ENCODE peak calls at places on chromosomes 5 and 9, in five cellular contexts. X is caudate nucleus, P is lower lobe of right lung, D is mesenchymal stem cell, L is dorsolateral prefrontal cortex. G is an unnamed sample.

GRCh38 chr9:127035423-127035822 is 87.0 kb downstream of the ANGPTL2 start:
- DNase-seq in X (no peak), P (no peak), D (peak), L (no peak), G (no peak)

GRCh38 chr5:124979174-124979573 is 232.7 kb upstream of the ZNF608 start:
- DNase-seq in X (no peak), P (no peak), D (peak), L (no peak), G (no peak)

GRCh38 chr5:85466423-85466822 is 1081.7 kb upstream of the EDIL3 start:
- DNase-seq in X (no peak), P (no peak), D (no peak), L (no peak), G (no peak)

GRCh38 chr9:132823370-132824144 is 54.5 kb downstream of the AK8 start:
- DNase-seq in X (no peak), P (no peak), D (no peak), L (no peak), G (no peak)

GRCh38 chr5:610011-610743 is 2.0 kb upstream of the CEP72 start:
- DNase-seq in X (no peak), P (no peak), D (no peak), L (no peak), G (no peak)

GRCh38 chr5:89417990-89418820 is 535.2 kb upstream of the MEF2C start:
- DNase-seq in X (no peak), P (peak), D (no peak), L (no peak), G (no peak)

GRCh38 chr5:95644351-95645042 is 2.1 kb upstream of the RFESD start:
- DNase-seq in X (peak), P (no peak), D (peak), L (peak), G (no peak)

GRCh38 chr9:530681-531080 is 310.8 kb upstream of the DMRT1 start:
- DNase-seq in X (no peak), P (no peak), D (no peak), L (no peak), G (no peak)

GRCh38 chr5:126898223-126898622 is 121.3 kb downstream of the LMNB1 start:
- DNase-seq in X (no peak), P (no peak), D (no peak), L (no peak), G (no peak)

GRCh38 chr9:4706971-4707622 is 27.7 kb downstream of the CDC37L1 start:
- DNase-seq in X (no peak), P (no peak), D (no peak), L (no peak), G (no peak)

GRCh38 chr5:60945760-60946253 is 802 bp downstream of the NDUFAF2 start:
- DNase-seq in X (no peak), P (no peak), D (peak), L (no peak), G (no peak)

GRCh38 chr9:70835323-70835722 is 286.1 kb downstream of the TRPM3 start:
- DNase-seq in X (no peak), P (no peak), D (no peak), L (no peak), G (no peak)

GRCh38 chr9:112711050-112711689 is 6.7 kb downstream of the INIP start:
- DNase-seq in X (peak), P (no peak), D (peak), L (no peak), G (no peak)

GRCh38 chr9:92612292-92612691 is 57.6 kb downstream of the IPPK start:
- DNase-seq in X (no peak), P (no peak), D (no peak), L (no peak), G (no peak)

GRCh38 chr5:64458948-64459347 is 46.9 kb upstream of the RGS7BP start:
- DNase-seq in X (no peak), P (no peak), D (no peak), L (no peak), G (no peak)

GRCh38 chr9:98579700-98580099 is 129.0 kb downstream of the GABBR2 start:
- DNase-seq in X (no peak), P (no peak), D (no peak), L (no peak), G (no peak)

GRCh38 chr9:118630079-118630478 is 739.2 kb downstream of the BRINP1 start:
- DNase-seq in X (no peak), P (no peak), D (no peak), L (no peak), G (no peak)

GRCh38 chr5:378301-378891 is 56.9 kb downstream of the AHRR start:
- DNase-seq in X (no peak), P (no peak), D (peak), L (peak), G (no peak)

GRCh38 chr9:23850242-23851023 is 24.4 kb upstream of the ELAVL2 start:
- DNase-seq in X (no peak), P (no peak), D (peak), L (peak), G (no peak)

GRCh38 chr5:146562461-146562860 is 46.5 kb upstream of the GPR151 start:
- DNase-seq in X (no peak), P (no peak), D (no peak), L (no peak), G (no peak)

GRCh38 chr9:69816775-69817174 is 3.8 kb upstream of the CFAP95 start:
- DNase-seq in X (no peak), P (no peak), D (peak), L (no peak), G (no peak)

GRCh38 chr5:132661231-132662003 is 3.4 kb downstream of the IL13 start:
- DNase-seq in X (no peak), P (no peak), D (no peak), L (no peak), G (no peak)

GRCh38 chr5:89211836-89212235 is 328.9 kb upstream of the MEF2C start:
- DNase-seq in X (peak), P (no peak), D (peak), L (no peak), G (no peak)

GRCh38 chr5:158691576-158691975 is 408.1 kb downstream of the EBF1 start:
- DNase-seq in X (no peak), P (no peak), D (no peak), L (no peak), G (no peak)

GRCh38 chr9:90054810-90055209 is 450.0 kb downstream of the GADD45G start:
- DNase-seq in X (no peak), P (no peak), D (no peak), L (no peak), G (no peak)

GRCh38 chr5:152329191-152329590 is 75.9 kb downstream of the NMUR2 start:
- DNase-seq in X (no peak), P (no peak), D (no peak), L (no peak), G (no peak)

GRCh38 chr5:187617-188451 is 3.5 kb upstream of the LRRC14B start:
- DNase-seq in X (peak), P (no peak), D (peak), L (no peak), G (no peak)

GRCh38 chr9:7560669-7561305 is 238.8 kb downstream of the DMAC1 start:
- DNase-seq in X (no peak), P (no peak), D (no peak), L (no peak), G (no peak)

GRCh38 chr5:73709536-73710129 is 83.6 kb downstream of the ARHGEF28 start:
- DNase-seq in X (no peak), P (no peak), D (no peak), L (no peak), G (no peak)

GRCh38 chr9:35385042-35385441 is 104.9 kb upstream of the RUSC2 start:
- DNase-seq in X (peak), P (no peak), D (peak), L (no peak), G (no peak)

DNA sequence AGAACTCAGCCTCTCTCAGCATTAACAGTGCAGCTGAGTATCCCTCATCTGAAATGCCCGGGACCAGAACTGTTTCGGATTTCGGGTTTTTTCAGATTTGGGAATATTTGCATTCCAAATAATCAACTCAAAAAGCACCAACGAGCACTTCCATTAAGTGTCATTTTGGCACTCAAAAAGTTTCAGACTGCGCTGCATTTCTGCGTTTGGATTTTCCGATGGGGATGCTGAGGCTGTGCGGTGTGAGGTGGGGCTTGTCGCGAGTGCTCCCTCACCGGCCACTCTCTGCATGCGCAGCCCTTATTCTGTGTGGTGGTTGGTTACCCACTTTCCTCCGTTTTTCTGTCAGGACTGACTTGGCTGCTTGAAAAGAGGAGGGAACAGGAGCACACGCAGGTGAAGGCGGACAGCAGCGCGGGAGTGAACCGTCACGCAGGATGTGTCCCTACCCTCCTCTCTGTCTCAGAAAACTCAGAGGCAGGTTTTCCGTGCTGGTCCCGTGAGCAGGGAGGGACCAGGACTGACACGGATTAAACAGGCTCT is 8.4 kb downstream of the UBAC1 start:
- DNase-seq in X (no peak), P (no peak), D (no peak), L (no peak), G (no peak)
- H3K27ac ChIP-seq in X (no peak), P (no peak), D (peak), L (no peak), G (no peak)

GRCh38 chr5:107469064-107469463 is 201.7 kb downstream of the EFNA5 start:
- DNase-seq in X (no peak), P (no peak), D (no peak), L (no peak), G (no peak)
- H3K27ac ChIP-seq in X (no peak), P (no peak), D (peak), L (no peak), G (no peak)

GRCh38 chr9:135145312-135145711 is 57.8 kb downstream of the OLFM1 start:
- DNase-seq in X (no peak), P (no peak), D (no peak), L (no peak), G (no peak)
- H3K27ac ChIP-seq in X (no peak), P (no peak), D (no peak), L (no peak), G (no peak)

DNA sequence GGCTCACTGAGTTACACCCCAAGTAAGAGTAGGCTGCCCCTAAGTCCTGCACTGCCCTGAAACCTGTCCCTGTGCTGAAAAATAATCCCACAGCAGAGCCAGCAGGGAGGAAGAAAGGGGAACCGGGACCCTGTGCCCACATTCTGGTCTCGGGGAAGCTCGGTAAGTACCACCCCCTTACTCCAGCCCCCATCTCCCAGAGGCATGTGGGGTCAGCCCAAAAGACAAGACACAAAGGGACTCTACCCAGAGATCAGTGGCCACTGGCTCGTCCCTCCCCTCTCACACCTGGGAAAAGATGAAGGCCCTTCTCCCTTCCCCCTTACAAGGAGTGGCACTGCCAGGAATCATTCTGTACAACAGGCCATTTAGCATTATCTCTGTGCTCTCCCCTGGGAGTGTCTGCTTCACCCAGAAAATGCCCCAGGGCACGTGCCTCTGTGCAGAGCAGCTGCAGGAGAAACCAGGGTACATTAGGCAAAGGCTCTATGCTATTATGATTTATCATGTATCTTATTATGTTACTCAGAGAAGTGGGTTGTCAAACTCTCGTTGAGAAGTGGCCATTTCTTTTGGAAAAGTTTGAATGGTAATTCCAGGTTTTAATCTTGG is 71.3 kb downstream of the NDFIP1 start:
- DNase-seq in X (no peak), P (no peak), D (no peak), L (no peak), G (no peak)
- H3K27ac ChIP-seq in X (no peak), P (no peak), D (no peak), L (no peak), G (no peak)

GRCh38 chr5:77958642-77959315 is 182.6 kb upstream of the TBCA start:
- DNase-seq in X (no peak), P (no peak), D (no peak), L (no peak), G (no peak)
- H3K27ac ChIP-seq in X (no peak), P (no peak), D (no peak), L (no peak), G (no peak)

GRCh38 chr5:91030521-91031395 is 352.4 kb downstream of the ARRDC3 start:
- DNase-seq in X (no peak), P (no peak), D (no peak), L (no peak), G (no peak)
- H3K27ac ChIP-seq in X (no peak), P (no peak), D (no peak), L (no peak), G (no peak)

DNA sequence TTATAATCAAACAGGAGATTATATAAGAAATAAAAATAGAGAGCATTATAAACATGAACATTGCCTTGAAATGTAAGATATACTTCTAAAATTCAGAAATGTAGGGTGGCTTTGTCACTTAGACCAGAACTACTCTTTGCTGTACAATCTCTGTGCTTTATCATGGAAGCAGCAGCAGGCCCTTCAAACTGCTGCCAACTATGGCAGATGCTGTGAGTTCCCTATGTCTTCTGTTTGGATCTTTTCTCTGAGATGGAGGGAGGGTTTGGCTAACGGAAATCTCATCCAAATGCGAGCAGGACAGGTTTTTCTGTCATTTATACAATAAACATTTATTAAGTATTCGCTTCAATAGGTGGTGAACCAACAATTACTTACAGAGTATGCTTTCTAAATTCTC is 34.8 kb upstream of the RICTOR start:
- DNase-seq in X (no peak), P (no peak), D (no peak), L (no peak), G (no peak)
- H3K27ac ChIP-seq in X (peak), P (no peak), D (no peak), L (peak), G (peak)

G was measured in substantia nigra.